ENCODE peak calls at places on chromosomes 16 and 17, in four cellular contexts. L is foreskin fibroblast, O is NB4, R is skeletal muscle cell. Y is an unnamed sample.

GRCh38 chr16:11534262-11534661 is 52.5 kb downstream of the LITAF start:
- DNase-seq in L (peak), O (no peak), R (no peak), Y (no peak)

GRCh38 chr16:66359012-66359411 is 7.5 kb upstream of the CDH5 start:
- DNase-seq in L (no peak), O (peak), R (no peak), Y (no peak)

GRCh38 chr16:47970291-47970931 is 185.4 kb downstream of the ABCC12 start:
- DNase-seq in L (no peak), O (peak), R (no peak), Y (no peak)

GRCh38 chr17:58308985-58309917 is 19.3 kb downstream of the TSPOAP1 start:
- DNase-seq in L (no peak), O (peak), R (no peak), Y (no peak)

GRCh38 chr16:79707867-79708266 is 107.3 kb upstream of the MAF start:
- DNase-seq in L (no peak), O (no peak), R (no peak), Y (no peak)

GRCh38 chr16:582218-582613 is 7.7 kb upstream of the RAB40C start:
- DNase-seq in L (no peak), O (no peak), R (no peak), Y (no peak)

GRCh38 chr17:68297168-68297567 is 5.9 kb downstream of the ARSG start:
- DNase-seq in L (no peak), O (peak), R (no peak), Y (no peak)

GRCh38 chr17:44375196-44376017 is 11.8 kb upstream of the FAM171A2 start:
- DNase-seq in L (no peak), O (no peak), R (no peak), Y (no peak)

GRCh38 chr17:19928299-19928698 is 49.3 kb downstream of the AKAP10 start:
- DNase-seq in L (no peak), O (no peak), R (no peak), Y (peak)

GRCh38 chr17:283911-284675 is 68.5 kb downstream of the RPH3AL start:
- DNase-seq in L (no peak), O (no peak), R (no peak), Y (no peak)

GRCh38 chr17:76577876-76578275 is 7.8 kb downstream of the ST6GALNAC2 start:
- DNase-seq in L (no peak), O (no peak), R (no peak), Y (no peak)

GRCh38 chr17:76575570-76575969 is 10.1 kb downstream of the ST6GALNAC2 start:
- DNase-seq in L (no peak), O (no peak), R (no peak), Y (no peak)

GRCh38 chr17:76579281-76579680 is 6.4 kb downstream of the ST6GALNAC2 start:
- DNase-seq in L (no peak), O (peak), R (no peak), Y (no peak)

GRCh38 chr17:76576189-76576588 is 9.5 kb downstream of the ST6GALNAC2 start:
- DNase-seq in L (no peak), O (no peak), R (no peak), Y (no peak)

GRCh38 chr17:76578376-76578775 is 7.3 kb downstream of the ST6GALNAC2 start:
- DNase-seq in L (no peak), O (no peak), R (no peak), Y (no peak)
- H3K4me3 ChIP-seq in L (no peak), O (no peak), R (no peak), Y (no peak)

GRCh38 chr17:17957584-17957916 is 14.7 kb downstream of the TOM1L2 start:
- DNase-seq in L (no peak), O (no peak), R (no peak), Y (no peak)
- H3K4me3 ChIP-seq in L (no peak), O (no peak), R (no peak), Y (peak)

GRCh38 chr17:34285304-34285792 is at the start of gene CCL11:
- DNase-seq in L (no peak), O (no peak), R (no peak), Y (no peak)
- H3K4me3 ChIP-seq in L (no peak), O (no peak), R (no peak), Y (no peak)

GRCh38 chr16:89257757-89258465 is 40.4 kb downstream of the ZNF778 start:
- DNase-seq in L (no peak), O (no peak), R (no peak), Y (no peak)
- H3K4me3 ChIP-seq in L (peak), O (no peak), R (peak), Y (peak)

GRCh38 chr17:75033346-75034235 is 13.2 kb downstream of the ATP5PD start:
- DNase-seq in L (peak), O (peak), R (peak), Y (peak)
- H3K4me3 ChIP-seq in L (peak), O (peak), R (peak), Y (peak)

GRCh38 chr17:29179232-29180036 is 764 bp downstream of the MYO18A start:
- DNase-seq in L (no peak), O (no peak), R (no peak), Y (no peak)
- H3K4me3 ChIP-seq in L (peak), O (no peak), R (peak), Y (peak)

DNA sequence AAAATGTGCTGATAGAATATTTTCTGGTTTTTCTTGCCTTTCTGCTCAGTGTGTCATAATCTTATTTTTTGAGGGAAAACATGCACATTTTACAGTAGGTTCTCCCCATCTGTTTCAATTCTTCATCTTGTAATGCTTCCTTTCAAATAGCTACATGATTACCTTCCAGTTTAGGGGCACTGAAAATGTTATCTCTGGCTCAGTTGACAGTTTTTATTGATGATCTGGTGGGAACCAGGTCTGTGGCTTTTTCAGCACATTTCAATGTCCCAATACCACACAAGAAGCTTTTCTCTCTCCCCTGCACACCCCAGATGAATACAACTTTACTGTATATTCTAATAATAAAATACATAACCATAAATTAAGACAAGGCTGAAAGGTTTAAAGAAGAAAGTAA is 36.5 kb downstream of the FTO start:
- DNase-seq in L (no peak), O (no peak), R (no peak), Y (no peak)
- H3K4me3 ChIP-seq in L (no peak), O (no peak), R (no peak), Y (no peak)

Y was measured in SJSA1.